ENCODE peak calls at places on chromosomes 11 and 22, in six cellular contexts. Q is stomach; V is ovary; U is CD8-positive, alpha-beta memory T cell; B is cardiac muscle cell; I is psoas muscle. D is an unnamed sample.
A peak's percentile ranks its signal among the peaks of the same experiment; 100 is the strongest.

GRCh38 chr22:37486224-37486845 is at the start of gene MFNG:
- DNase-seq in Q (peak; percentile 78), V (no peak), U (peak; percentile 64), B (peak; percentile 25), I (peak; percentile 71), D (no peak)

GRCh38 chr11:109597336-109597735 is 175.3 kb downstream of the C11orf87 start:
- DNase-seq in Q (no peak), V (no peak), U (no peak), B (no peak), I (no peak), D (no peak)

GRCh38 chr22:30301995-30302809 is 12.9 kb upstream of the CASTOR1 start:
- DNase-seq in Q (peak; percentile 44), V (peak; percentile 62), U (no peak), B (peak; percentile 77), I (no peak), D (no peak)

GRCh38 chr22:23256986-23257888 is 76.9 kb downstream of the BCR start:
- DNase-seq in Q (peak; percentile 61), V (peak; percentile 74), U (no peak), B (no peak), I (peak; percentile 74), D (peak; percentile 92)

GRCh38 chr11:76282106-76282630 is 75.9 kb upstream of the WNT11 start:
- DNase-seq in Q (no peak), V (no peak), U (no peak), B (no peak), I (no peak), D (no peak)

GRCh38 chr11:71252434-71252781 is at the start of gene SHANK2:
- DNase-seq in Q (peak; percentile 61), V (no peak), U (no peak), B (no peak), I (no peak), D (no peak)

GRCh38 chr11:65487467-65488272 is 11.2 kb upstream of the MALAT1 start:
- DNase-seq in Q (peak; percentile 98), V (peak; percentile 98), U (no peak), B (peak; percentile 100), I (peak; percentile 96), D (peak; percentile 100)

GRCh38 chr11:65425105-65425970 is 2.7 kb downstream of the NEAT1 start:
- DNase-seq in Q (peak; percentile 60), V (no peak), U (peak; percentile 69), B (peak; percentile 82), I (no peak), D (peak; percentile 52)

GRCh38 chr11:77250881-77251640 is 50.4 kb downstream of the GDPD4 start:
- DNase-seq in Q (no peak), V (no peak), U (no peak), B (peak; percentile 11), I (no peak), D (no peak)

GRCh38 chr22:36386900-36387663 is 685 bp downstream of the MYH9 start:
- DNase-seq in Q (peak; percentile 81), V (peak; percentile 43), U (no peak), B (no peak), I (peak; percentile 78), D (peak; percentile 89)

GRCh38 chr11:119593346-119593745 is 135.7 kb downstream of the NECTIN1 start:
- DNase-seq in Q (no peak), V (no peak), U (no peak), B (no peak), I (no peak), D (no peak)

GRCh38 chr22:29817724-29818123 is 20.4 kb downstream of the ASCC2 start:
- DNase-seq in Q (no peak), V (no peak), U (no peak), B (no peak), I (no peak), D (no peak)

GRCh38 chr22:46443850-46444389 is 93.5 kb downstream of the CELSR1 start:
- DNase-seq in Q (peak; percentile 80), V (no peak), U (no peak), B (no peak), I (no peak), D (no peak)

GRCh38 chr11:17354070-17354924 is 2.7 kb downstream of the NCR3LG1 start:
- DNase-seq in Q (peak; percentile 73), V (peak; percentile 21), U (peak; percentile 28), B (peak; percentile 83), I (no peak), D (no peak)

GRCh38 chr11:36376315-36376887 is 80.3 kb downstream of the PRR5L start:
- DNase-seq in Q (peak; percentile 32), V (peak; percentile 59), U (no peak), B (peak; percentile 57), I (peak; percentile 23), D (peak; percentile 82)

GRCh38 chr11:70415642-70416395 is 17.5 kb downstream of the CTTN start:
- DNase-seq in Q (no peak), V (no peak), U (no peak), B (no peak), I (no peak), D (no peak)

GRCh38 chr11:115334932-115335788 is 169.1 kb downstream of the CADM1 start:
- DNase-seq in Q (no peak), V (no peak), U (no peak), B (peak; percentile 52), I (no peak), D (no peak)

GRCh38 chr11:93498099-93499040 is 44.8 kb downstream of the SMCO4 start:
- DNase-seq in Q (no peak), V (no peak), U (no peak), B (peak; percentile 49), I (no peak), D (no peak)

GRCh38 chr11:76803023-76803422 is 19.9 kb downstream of the TSKU start:
- DNase-seq in Q (no peak), V (no peak), U (no peak), B (peak; percentile 82), I (peak; percentile 49), D (no peak)

GRCh38 chr22:48065852-48066251 is 1303.4 kb downstream of the TBC1D22A start:
- DNase-seq in Q (no peak), V (no peak), U (no peak), B (no peak), I (no peak), D (no peak)

DNA sequence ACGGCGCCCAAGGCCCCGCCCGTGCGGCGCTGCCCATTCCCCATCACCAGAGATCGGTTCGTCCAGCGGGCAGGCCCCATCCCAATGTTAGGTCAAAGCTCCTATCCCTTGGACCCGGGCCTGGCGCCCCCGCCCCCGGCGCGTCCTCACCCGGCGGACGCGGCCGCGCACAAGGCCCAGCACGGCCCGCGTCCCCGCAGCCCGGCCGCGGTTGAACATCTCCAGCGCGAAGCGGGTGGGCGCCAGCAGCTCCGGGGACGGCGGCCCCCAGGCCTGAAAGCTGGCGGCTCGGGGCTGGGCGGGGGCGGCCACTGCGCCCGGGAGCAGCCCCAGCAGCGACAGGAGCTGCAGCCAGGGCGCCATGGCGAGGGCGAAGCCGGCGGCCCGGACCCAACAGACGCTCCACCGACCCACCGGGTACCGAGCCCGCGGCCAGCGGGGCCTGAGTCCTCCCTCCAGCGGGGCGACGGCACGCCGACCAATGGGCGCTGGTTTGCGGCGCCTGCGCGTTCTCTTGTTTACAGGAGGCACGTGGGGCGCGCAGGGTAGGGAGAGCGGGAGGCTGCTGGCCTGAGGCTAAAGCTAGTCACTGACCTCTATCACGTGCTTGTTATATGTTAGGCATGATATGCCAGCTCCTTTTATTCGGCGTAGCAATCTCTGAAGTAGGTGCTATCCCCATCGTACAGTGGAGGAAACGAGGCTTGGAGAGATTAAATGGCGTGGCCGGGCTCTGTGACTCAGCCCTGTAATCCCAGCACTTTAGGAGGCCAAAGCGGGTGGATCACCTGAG is at the start of gene CTSF:
- DNase-seq in Q (peak; percentile 91), V (peak; percentile 85), U (peak; percentile 62), B (peak; percentile 82), I (peak; percentile 89), D (peak; percentile 96)
- H3K4me3 ChIP-seq in Q (peak within 1 kb of the TSS; percentile 71), V (peak within 1 kb of the TSS; percentile 50), U (peak within 1 kb of the TSS; percentile 41), B (peak within 1 kb of the TSS; percentile 15), I (peak within 1 kb of the TSS; percentile 72), D (peak within 1 kb of the TSS; percentile 45)

DNA sequence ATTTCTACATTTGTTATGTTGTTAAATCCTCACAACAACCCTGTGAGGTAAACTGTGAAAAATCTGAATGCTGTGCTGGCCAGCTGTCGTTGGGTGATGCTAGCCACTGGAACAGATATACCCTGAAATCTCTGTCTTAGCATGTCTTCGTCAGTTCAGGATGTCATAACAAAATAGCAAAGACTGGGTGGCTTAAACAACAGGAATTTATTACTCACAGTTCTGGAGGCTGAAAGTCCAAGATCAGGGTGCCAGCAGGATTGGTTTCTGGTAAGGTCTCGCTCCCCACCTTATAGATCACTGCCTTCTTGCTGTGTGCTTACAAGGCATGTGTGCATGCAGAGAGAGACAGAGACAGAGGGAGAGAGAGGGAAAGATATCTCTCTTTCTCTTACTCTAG is 211.7 kb downstream of the C11orf91 start:
- DNase-seq in Q (no peak), V (no peak), U (no peak), B (no peak), I (no peak), D (no peak)
- H3K27ac ChIP-seq in Q (no peak overlapping the region), V (no peak overlapping the region), U (no peak overlapping the region), B (no peak overlapping the region), I (no peak overlapping the region), D (no peak overlapping the region)

GRCh38 chr11:101127699-101128570 is 1.7 kb downstream of the PGR start:
- DNase-seq in Q (peak; percentile 26), V (peak; percentile 54), U (no peak), B (no peak), I (peak; percentile 19), D (peak; percentile 85)
- H3K4me3 ChIP-seq in Q (peak overlapping the region; percentile 59), V (peak overlapping the region; percentile 74), U (no peak overlapping the region), B (peak overlapping the region; percentile 40), I (peak overlapping the region; percentile 64), D (peak overlapping the region; percentile 97)

DNA sequence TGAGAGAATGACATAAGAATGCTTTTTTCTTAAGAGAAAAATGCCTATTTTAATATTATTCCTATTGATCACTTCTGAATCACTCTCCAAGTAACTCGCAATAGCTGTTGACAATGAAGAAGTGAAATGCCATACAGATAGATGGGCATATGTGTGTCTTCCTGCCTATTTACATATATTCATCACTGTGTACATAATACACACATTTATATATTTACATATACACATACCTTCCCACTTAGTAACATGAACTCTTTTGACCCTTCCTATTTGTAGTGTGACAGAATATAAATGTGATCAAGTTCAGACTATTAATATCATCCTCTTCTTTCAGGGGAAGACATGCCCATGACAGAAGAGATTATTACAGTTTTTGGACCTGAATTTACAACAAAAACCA is 756.7 kb downstream of the DLG2 start:
- DNase-seq in Q (no peak), V (no peak), U (no peak), B (no peak), I (no peak), D (no peak)
- H3K27ac ChIP-seq in Q (no peak overlapping the region), V (no peak overlapping the region), U (no peak overlapping the region), B (no peak overlapping the region), I (no peak overlapping the region), D (no peak overlapping the region)